ENCODE peak calls at places on chromosomes 1 and 21, in eight cellular contexts. Y is DND-41, E is HAP-1, N is tibial artery, T is BE2C, D is transverse colon, H is H9, F is psoas muscle. V is an unnamed sample.

GRCh38 chr1:28091043-28091781 is 2.8 kb upstream of the EYA3 start:
- DNase-seq in Y (peak; percentile 77), H (peak; percentile 59), T (peak; percentile 64), E (peak; percentile 87), D (peak; percentile 88), F (peak; percentile 54), N (peak; percentile 68), V (peak; percentile 64)

GRCh38 chr1:215421772-215422171 is 145.3 kb upstream of the KCTD3 start:
- DNase-seq in Y (no peak), T (no peak), H (no peak), E (no peak), F (no peak), D (no peak), N (no peak), V (no peak)

GRCh38 chr1:38917337-38917736 is 24.3 kb downstream of the RHBDL2 start:
- DNase-seq in Y (no peak), T (no peak), D (no peak), H (no peak), N (no peak), F (no peak), E (no peak), V (no peak)

GRCh38 chr1:6272476-6273270 is 11.8 kb upstream of the GPR153 start:
- DNase-seq in T (no peak), D (no peak), N (no peak), H (no peak), E (no peak), Y (no peak), F (no peak), V (no peak)

GRCh38 chr1:214362188-214362882 is 81.4 kb downstream of the SMYD2 start:
- DNase-seq in H (no peak), E (no peak), N (peak; percentile 85), Y (no peak), F (peak; percentile 51), T (no peak), D (no peak), V (no peak)

GRCh38 chr1:213982814-213983588 is 4.8 kb upstream of the PROX1 start:
- DNase-seq in F (no peak), H (peak; percentile 76), Y (no peak), T (peak; percentile 61), N (no peak), D (no peak), E (peak; percentile 67), V (peak; percentile 87)

GRCh38 chr1:53948291-53948690 is 2.1 kb downstream of the LRRC42 start:
- DNase-seq in N (no peak), H (no peak), T (no peak), Y (no peak), D (no peak), E (no peak), F (no peak), V (no peak)

GRCh38 chr1:118914379-118915161 is 73.6 kb downstream of the TBX15 start:
- DNase-seq in D (no peak), F (no peak), N (no peak), Y (no peak), T (no peak), E (no peak), H (no peak), V (no peak)

GRCh38 chr1:38929476-38929875 is 12.2 kb downstream of the RHBDL2 start:
- DNase-seq in Y (no peak), E (no peak), F (no peak), T (no peak), D (no peak), N (no peak), H (peak; percentile 44), V (no peak)

GRCh38 chr1:4699724-4700301 is 45.4 kb downstream of the AJAP1 start:
- DNase-seq in T (no peak), N (no peak), Y (no peak), H (no peak), E (no peak), F (no peak), D (no peak), V (no peak)

GRCh38 chr1:203038891-203039608 is 12.8 kb downstream of the PPFIA4 start:
- DNase-seq in F (peak; percentile 72), E (peak; percentile 86), D (peak; percentile 74), N (peak; percentile 79), T (peak; percentile 85), Y (peak; percentile 71), H (peak; percentile 85), V (peak; percentile 75)

GRCh38 chr1:35049116-35049515 is 17.4 kb upstream of the ZMYM6 start:
- DNase-seq in D (no peak), E (peak; percentile 47), N (no peak), F (no peak), H (peak; percentile 41), T (no peak), Y (no peak), V (no peak)

GRCh38 chr1:200380589-200381021 is 29.2 kb downstream of the ZNF281 start:
- DNase-seq in N (no peak), E (no peak), F (no peak), D (no peak), Y (no peak), H (no peak), T (no peak), V (no peak)

GRCh38 chr1:25520446-25521061 is 22.9 kb upstream of the LDLRAP1 start:
- DNase-seq in T (peak; percentile 46), H (no peak), Y (peak; percentile 62), D (peak; percentile 72), E (peak; percentile 75), N (no peak), F (peak; percentile 62), V (peak; percentile 40)

GRCh38 chr1:155125946-155126493 is 1.7 kb upstream of the EFNA1 start:
- DNase-seq in E (no peak), H (peak; percentile 43), N (peak; percentile 73), Y (no peak), D (peak; percentile 94), T (no peak), F (peak; percentile 65), V (peak; percentile 76)

GRCh38 chr21:45299026-45299863 is 11.6 kb upstream of the POFUT2 start:
- DNase-seq in H (no peak), D (no peak), E (no peak), T (peak; percentile 59), Y (no peak), F (no peak), N (peak; percentile 91), V (no peak)

GRCh38 chr1:152869808-152870419 is 8.2 kb upstream of the SMCP start:
- DNase-seq in H (peak; percentile 35), N (peak; percentile 69), Y (peak; percentile 69), D (peak; percentile 60), F (peak; percentile 35), T (peak; percentile 69), E (peak; percentile 80), V (peak; percentile 65)

GRCh38 chr1:53343831-53344668 is 16.2 kb upstream of the LRP8 start:
- DNase-seq in H (peak; percentile 32), T (no peak), D (no peak), N (peak; percentile 31), F (no peak), Y (no peak), E (peak; percentile 6), V (no peak)

GRCh38 chr1:41483960-41484844 is at the start of gene EDN2:
- DNase-seq in T (peak; percentile 39), Y (no peak), F (no peak), E (no peak), D (peak; percentile 89), H (peak; percentile 79), N (no peak), V (peak; percentile 90)

GRCh38 chr21:44436958-44437357 is 18.4 kb upstream of the LRRC3 start:
- DNase-seq in Y (no peak), T (no peak), N (peak; percentile 54), D (no peak), H (peak; percentile 23), E (no peak), F (no peak), V (no peak)

GRCh38 chr1:38133781-38134180 is 87.2 kb upstream of the POU3F1 start:
- DNase-seq in N (no peak), Y (no peak), E (no peak), H (no peak), D (no peak), T (no peak), F (no peak), V (no peak)

DNA sequence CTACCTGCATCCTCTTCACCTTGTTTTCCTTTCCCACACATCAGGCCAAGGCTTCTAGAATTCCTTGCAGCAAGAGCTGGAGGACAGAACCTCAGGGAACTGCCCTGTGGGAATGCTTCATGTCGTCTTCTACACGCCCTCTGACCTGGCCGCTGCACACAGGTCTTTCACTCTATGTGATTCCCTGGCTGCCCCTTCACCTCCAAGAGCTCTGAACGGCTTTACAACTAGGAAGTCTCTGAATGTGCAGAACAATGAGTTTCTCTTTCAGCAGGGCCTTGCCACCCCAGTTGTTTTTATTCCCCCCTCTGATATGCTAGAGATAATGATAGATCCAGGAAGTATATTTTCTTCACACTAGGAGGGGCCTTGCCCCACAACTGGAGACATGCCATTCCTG is 142.6 kb downstream of the CLIC6 start:
- DNase-seq in N (no peak), D (no peak), F (no peak), Y (no peak), T (no peak), E (no peak), H (no peak), V (no peak)
- H3K4me1 ChIP-seq in N (no peaks in the 10 kb centered on the region), D (peaks cover 30% of the 10 kb centered on the region), F (peaks cover 31% of the 10 kb centered on the region), Y (no peaks in the 10 kb centered on the region), T (no peaks in the 10 kb centered on the region), E (peaks cover 14% of the 10 kb centered on the region), H (no peaks in the 10 kb centered on the region), V (no peaks in the 10 kb centered on the region)

GRCh38 chr21:32790626-32791025 is 19.1 kb upstream of the PAXBP1 start:
- DNase-seq in T (no peak), F (no peak), E (no peak), D (no peak), H (no peak), Y (no peak), N (no peak), V (no peak)
- H3K4me1 ChIP-seq in T (no peaks in the 10 kb centered on the region), F (no peaks in the 10 kb centered on the region), E (no peaks in the 10 kb centered on the region), D (peaks cover 3% of the 10 kb centered on the region), H (no peaks in the 10 kb centered on the region), Y (no peaks in the 10 kb centered on the region), N (no peaks in the 10 kb centered on the region), V (no peaks in the 10 kb centered on the region)

GRCh38 chr1:221728037-221728505 is 13.8 kb downstream of the DUSP10 start:
- DNase-seq in H (no peak), Y (no peak), D (no peak), T (no peak), N (no peak), F (no peak), E (no peak), V (no peak)

GRCh38 chr1:221729771-221730170 is 12.1 kb downstream of the DUSP10 start:
- DNase-seq in E (no peak), T (no peak), F (no peak), Y (no peak), H (no peak), N (no peak), D (no peak), V (no peak)

GRCh38 chr1:221735976-221736375 is 5.9 kb downstream of the DUSP10 start:
- DNase-seq in N (no peak), D (no peak), F (no peak), Y (no peak), E (no peak), T (no peak), H (no peak), V (no peak)

GRCh38 chr1:221734187-221734586 is 7.7 kb downstream of the DUSP10 start:
- DNase-seq in H (no peak), F (no peak), E (no peak), T (no peak), D (no peak), Y (no peak), N (no peak), V (no peak)

GRCh38 chr1:221732052-221732451 is 9.8 kb downstream of the DUSP10 start:
- DNase-seq in E (peak; percentile 24), H (no peak), Y (no peak), F (no peak), D (no peak), N (no peak), T (no peak), V (no peak)
- H3K4me1 ChIP-seq in E (peaks cover 5% of the 10 kb centered on the region), H (no peaks in the 10 kb centered on the region), Y (peaks cover 25% of the 10 kb centered on the region), F (peaks cover 67% of the 10 kb centered on the region), D (peaks cover 39% of the 10 kb centered on the region), N (no peaks in the 10 kb centered on the region), T (no peaks in the 10 kb centered on the region), V (peaks cover 27% of the 10 kb centered on the region)

GRCh38 chr21:25572895-25573310 is 34.4 kb downstream of the MRPL39 start:
- DNase-seq in Y (no peak), D (no peak), H (no peak), F (no peak), N (no peak), E (no peak), T (no peak), V (no peak)
- H3K4me1 ChIP-seq in Y (peaks cover 63% of the 10 kb centered on the region), D (peaks cover 14% of the 10 kb centered on the region), H (no peaks in the 10 kb centered on the region), F (no peaks in the 10 kb centered on the region), N (no peaks in the 10 kb centered on the region), E (peaks cover 17% of the 10 kb centered on the region), T (no peaks in the 10 kb centered on the region), V (no peaks in the 10 kb centered on the region)

V was measured in pancreas.